ENCODE peak calls at places on chromosome 9, in seven cellular contexts. Z, I, B, V, J, N and X are unnamed samples.

GRCh38 chr9:79945495-79945894 is 373.7 kb downstream of the TLE4 start:
- DNase-seq in N (no peak), Z (no peak), I (no peak), J (no peak), B (no peak), V (no peak), X (no peak)

GRCh38 chr9:120842685-120843485 is at the start of gene PSMD5:
- DNase-seq in J (peak; percentile 85), I (peak; percentile 99), N (peak; percentile 100), V (peak; percentile 86), B (peak; percentile 100), Z (peak; percentile 99), X (peak; percentile 94)

GRCh38 chr9:76403352-76403751 is 9.1 kb upstream of the RFK start:
- DNase-seq in Z (peak; percentile 42), J (no peak), N (peak; percentile 9), V (peak; percentile 55), B (peak; percentile 85), I (peak; percentile 48), X (peak; percentile 64)

GRCh38 chr9:138043061-138043410 is 165.5 kb downstream of the CACNA1B start:
- DNase-seq in Z (no peak), B (no peak), V (no peak), J (peak; percentile 27), I (no peak), N (no peak), X (no peak)

GRCh38 chr9:81082251-81082650 is 607.1 kb downstream of the TLE1 start:
- DNase-seq in V (no peak), I (no peak), B (peak; percentile 21), N (no peak), Z (no peak), J (no peak), X (no peak)

GRCh38 chr9:124079176-124079925 is 67.8 kb downstream of the LHX2 start:
- DNase-seq in N (no peak), J (no peak), B (peak; percentile 66), I (no peak), Z (no peak), V (no peak), X (peak; percentile 21)

GRCh38 chr9:16145196-16145950 is 592.5 kb downstream of the CCDC171 start:
- DNase-seq in B (peak; percentile 50), Z (no peak), I (no peak), J (no peak), N (no peak), V (no peak), X (no peak)

GRCh38 chr9:108834959-108835696 is 20.7 kb downstream of the ACTL7B start:
- DNase-seq in I (no peak), Z (no peak), N (no peak), J (no peak), V (no peak), B (no peak), X (no peak)

GRCh38 chr9:86099695-86100364 is 472 bp upstream of the GOLM1 start:
- DNase-seq in N (no peak), Z (peak; percentile 57), V (no peak), J (peak; percentile 74), B (peak; percentile 57), I (peak; percentile 77), X (no peak)

GRCh38 chr9:127209948-127210621 is 54.5 kb upstream of the GARNL3 start:
- DNase-seq in N (no peak), Z (no peak), J (no peak), V (no peak), B (no peak), I (no peak), X (no peak)

GRCh38 chr9:106717686-106718085 is 145.3 kb upstream of the ZNF462 start:
- DNase-seq in J (no peak), V (no peak), Z (peak; percentile 8), B (peak; percentile 80), I (no peak), N (no peak), X (no peak)

GRCh38 chr9:87882627-87883026 is at the start of gene SPATA31E1:
- DNase-seq in J (peak; percentile 62), B (no peak), I (no peak), N (no peak), Z (no peak), V (no peak), X (no peak)

GRCh38 chr9:109452761-109453160 is 45.3 kb downstream of the PTPN3 start:
- DNase-seq in N (no peak), I (peak; percentile 44), J (no peak), B (peak; percentile 71), V (no peak), Z (no peak), X (no peak)

GRCh38 chr9:5408596-5408995 is 29.1 kb downstream of the PLGRKT start:
- DNase-seq in I (no peak), J (no peak), V (no peak), N (no peak), Z (no peak), B (no peak), X (no peak)

GRCh38 chr9:110744753-110745522 is 76.3 kb downstream of the MUSK start:
- DNase-seq in N (no peak), B (peak; percentile 98), V (no peak), I (peak; percentile 67), J (no peak), Z (peak; percentile 96), X (no peak)

GRCh38 chr9:132849168-132849831 is 28.8 kb downstream of the AK8 start:
- DNase-seq in N (no peak), Z (no peak), I (no peak), B (no peak), V (no peak), J (no peak), X (no peak)
- TF ChIP-seq CEBPB in N (no peak), Z (no peak), I (no peak), B (no peak), V (no peak), J (no peak), X (no peak)

DNA sequence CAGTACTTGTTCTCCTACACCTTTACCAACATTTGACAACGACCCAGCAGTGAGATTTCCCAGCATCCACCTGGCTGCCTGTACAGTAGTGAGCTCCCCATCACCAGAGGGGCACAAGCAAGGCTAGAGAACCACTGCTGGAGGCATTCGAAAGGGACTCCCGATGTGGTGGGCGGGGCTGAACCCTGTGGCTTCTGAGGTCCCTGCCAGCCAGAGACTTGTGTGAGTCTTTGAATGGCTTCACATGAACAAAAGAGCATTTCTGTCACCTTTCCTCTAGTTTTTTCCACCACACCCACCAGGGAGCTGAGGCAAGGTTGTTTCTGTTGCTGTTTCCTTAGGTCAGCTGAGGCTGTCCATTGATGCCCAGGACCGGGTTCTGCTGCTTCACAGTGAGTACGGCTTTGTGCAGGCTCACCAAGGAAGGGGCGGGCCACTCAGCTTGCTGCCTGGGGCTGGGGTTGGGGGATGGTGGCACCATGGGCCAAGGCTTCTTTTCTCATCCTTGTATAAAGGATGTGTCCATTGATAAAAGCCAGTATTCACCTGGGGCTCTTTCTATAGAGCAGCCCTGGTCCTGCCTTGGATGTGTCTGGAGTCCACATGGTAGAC is 15.7 kb downstream of the RGS3 start:
- DNase-seq in V (no peak), J (no peak), N (no peak), B (no peak), I (no peak), Z (no peak), X (no peak)
- TF ChIP-seq CEBPB in V (no peak), J (no peak), N (no peak), B (no peak), I (no peak), Z (no peak), X (no peak)

GRCh38 chr9:35791321-35791921 is at the start of gene NPR2:
- DNase-seq in B (peak; percentile 9), N (no peak), I (no peak), Z (no peak), V (no peak), J (peak; percentile 70), X (no peak)

GRCh38 chr9:35790025-35790384 is 1.4 kb upstream of the NPR2 start:
- DNase-seq in V (no peak), J (no peak), I (no peak), Z (no peak), B (no peak), N (no peak), X (no peak)

GRCh38 chr9:35789541-35789940 is 1.9 kb upstream of the NPR2 start:
- DNase-seq in B (no peak), Z (no peak), N (no peak), J (no peak), V (no peak), I (no peak), X (no peak)

GRCh38 chr9:35792044-35792813 is 838 bp downstream of the NPR2 start:
- DNase-seq in N (no peak), V (no peak), J (no peak), I (no peak), B (no peak), Z (no peak), X (no peak)

DNA sequence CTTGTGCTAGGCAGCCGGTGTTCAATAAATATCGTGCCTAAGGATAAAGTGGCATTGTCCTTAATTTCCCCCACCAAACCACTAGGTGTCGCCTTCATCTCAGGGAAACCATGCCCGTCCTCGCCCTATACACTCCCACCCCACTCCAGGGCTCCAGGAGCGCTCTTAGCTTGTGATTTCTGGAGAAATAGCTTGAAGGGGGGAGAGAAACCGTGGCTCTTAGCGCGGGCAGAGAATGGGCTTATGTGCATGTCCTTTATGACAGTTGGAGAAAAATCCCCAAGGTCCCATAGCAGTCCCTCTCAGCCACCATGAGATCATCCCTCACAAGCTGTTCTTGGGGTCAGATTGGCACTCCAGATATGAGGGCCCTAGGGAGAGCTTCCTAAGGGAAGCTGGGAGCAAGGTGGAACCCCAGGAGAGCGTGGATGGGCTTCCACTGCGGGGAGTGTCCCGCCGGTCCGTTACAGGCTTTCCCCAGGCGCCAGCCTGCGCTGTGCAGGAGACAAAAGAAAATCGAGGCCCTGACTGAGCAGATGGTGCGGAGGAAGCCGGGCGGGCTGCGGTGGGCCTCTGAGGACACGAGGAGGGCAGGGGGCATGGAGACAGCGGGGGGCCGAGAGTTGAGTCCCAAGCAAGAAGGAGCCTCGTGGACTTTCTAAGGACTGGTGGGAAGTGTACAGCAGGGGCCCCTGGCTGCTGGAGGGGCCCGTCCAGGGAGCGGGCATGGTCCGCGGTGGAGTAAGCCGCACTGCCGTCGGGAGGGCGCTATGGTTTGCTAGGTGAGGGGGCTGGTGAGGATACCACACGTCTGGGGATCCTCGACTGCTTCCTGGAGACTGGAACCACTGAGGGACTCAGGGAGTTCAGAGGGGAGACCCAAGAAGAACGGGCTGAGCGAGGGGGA is 753 bp upstream of the NPR2 start:
- DNase-seq in V (no peak), N (peak; percentile 74), B (peak; percentile 83), I (peak; percentile 85), J (peak; percentile 78), Z (no peak), X (peak; percentile 49)
- TF ChIP-seq CEBPB in V (no peak), N (no peak), B (no peak), I (no peak), J (no peak), Z (no peak), X (no peak)

DNA sequence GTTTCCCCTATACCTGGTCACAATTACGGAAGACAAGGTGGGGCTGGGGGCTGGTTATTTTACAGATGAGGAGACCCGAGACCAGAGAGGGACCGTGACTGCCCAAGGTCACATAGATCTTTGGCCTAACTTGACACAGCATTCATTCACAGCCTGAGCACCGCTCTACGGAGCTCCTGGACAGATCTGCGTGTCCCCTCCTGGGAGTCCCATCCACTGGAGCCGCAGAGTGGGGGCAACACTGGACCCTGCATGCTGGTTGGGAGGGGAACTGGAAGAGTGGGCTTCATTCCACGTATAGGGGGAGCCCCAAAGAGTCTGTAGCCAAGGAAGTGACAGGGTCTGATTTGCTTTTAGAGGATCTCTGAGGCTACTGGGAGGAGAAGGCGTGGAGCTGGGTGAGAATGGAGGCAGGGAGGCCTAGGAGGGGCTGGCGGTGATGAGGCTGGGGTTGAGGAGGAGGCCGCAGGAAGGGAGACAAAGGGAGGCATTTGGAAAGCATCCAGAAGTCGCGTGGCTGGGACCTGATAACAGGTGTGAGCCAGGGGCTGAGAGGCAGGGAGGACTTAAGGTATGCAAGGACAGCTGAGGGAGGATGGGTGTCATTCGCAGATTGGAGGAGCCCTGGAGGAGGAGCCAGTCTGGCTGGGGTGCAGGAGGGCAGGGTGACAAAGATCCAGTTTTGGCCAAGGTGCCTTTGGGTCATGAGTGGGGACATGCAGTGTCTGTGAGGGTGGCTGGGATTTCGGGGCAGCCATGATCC is 64.3 kb upstream of the IER5L start:
- DNase-seq in I (no peak), V (no peak), Z (no peak), N (no peak), J (no peak), B (no peak), X (no peak)
- TF ChIP-seq CEBPB in I (no peak), V (no peak), Z (no peak), N (no peak), J (no peak), B (no peak), X (no peak)